ENCODE peak calls at places on chromosomes 1 and 21, in nine cellular contexts. A is stimulated activated CD8-positive, alpha-beta memory T cell treated with anti-CD3 and anti-CD28 coated beads, Interleukin-12 subunit alpha, Interleukin-12 subunit beta, amount 100 ng/mL, for 1 hour; W is GM12865; Q is NCI-H1105; N is posterior cingulate gyrus; Z is left colon; H is fibroblast of lung; C is tibial nerve; D is B cell. U is an unnamed sample.

GRCh38 chr1:230771773-230772354 is 24.7 kb downstream of the CAPN9 start:
- DNase-seq in A (no peak), W (no peak), Q (no peak), N (no peak), Z (no peak), H (no peak), C (no peak), D (no peak), U (no peak)

GRCh38 chr1:96723372-96723771 is 1.8 kb downstream of the PTBP2 start:
- DNase-seq in A (no peak), W (no peak), Q (no peak), N (no peak), Z (no peak), H (no peak), C (no peak), D (no peak), U (no peak)

GRCh38 chr1:39898648-39899603 is 2.8 kb downstream of the MYCL start:
- DNase-seq in A (no peak), W (peak), Q (peak), N (peak), Z (peak), H (peak), C (no peak), D (no peak), U (no peak)

GRCh38 chr21:34072145-34073031 is 990 bp upstream of the MRPS6 start:
- DNase-seq in A (no peak), W (no peak), Q (no peak), N (no peak), Z (no peak), H (no peak), C (peak), D (no peak), U (no peak)

GRCh38 chr1:55039342-55040082 is at the start of gene PCSK9:
- DNase-seq in A (no peak), W (no peak), Q (peak), N (no peak), Z (peak), H (peak), C (no peak), D (no peak), U (no peak)

GRCh38 chr1:61743716-61744620 is 1.7 kb downstream of the PATJ start:
- DNase-seq in A (no peak), W (no peak), Q (no peak), N (no peak), Z (peak), H (no peak), C (no peak), D (no peak), U (no peak)

GRCh38 chr21:36204980-36205379 is 48.4 kb downstream of the DOP1B start:
- DNase-seq in A (no peak), W (no peak), Q (no peak), N (no peak), Z (no peak), H (no peak), C (no peak), D (no peak), U (no peak)

GRCh38 chr1:205286335-205286950 is 35.1 kb downstream of the NUAK2 start:
- DNase-seq in A (no peak), W (peak), Q (no peak), N (no peak), Z (no peak), H (peak), C (no peak), D (peak), U (no peak)

GRCh38 chr1:3320246-3321152 is 134.0 kb upstream of the ARHGEF16 start:
- DNase-seq in A (no peak), W (no peak), Q (peak), N (no peak), Z (peak), H (no peak), C (no peak), D (no peak), U (no peak)

GRCh38 chr1:228454238-228454637 is 32.9 kb upstream of the RNF187 start:
- DNase-seq in A (no peak), W (no peak), Q (no peak), N (no peak), Z (no peak), H (no peak), C (no peak), D (no peak), U (no peak)

GRCh38 chr1:47160716-47161115 is 23.5 kb downstream of the CYP4A22 start:
- DNase-seq in A (no peak), W (no peak), Q (no peak), N (no peak), Z (no peak), H (no peak), C (no peak), D (no peak), U (no peak)

GRCh38 chr1:22662318-22662717 is 9.3 kb downstream of the C1QB start:
- DNase-seq in A (no peak), W (peak), Q (no peak), N (no peak), Z (no peak), H (no peak), C (peak), D (no peak), U (no peak)

GRCh38 chr1:76268341-76268740 is 193.8 kb downstream of the ST6GALNAC3 start:
- DNase-seq in A (no peak), W (no peak), Q (no peak), N (no peak), Z (no peak), H (peak), C (no peak), D (no peak), U (no peak)

GRCh38 chr1:201888282-201889033 is at the start of gene SHISA4:
- DNase-seq in A (no peak), W (no peak), Q (peak), N (peak), Z (peak), H (peak), C (peak), D (no peak), U (no peak)

GRCh38 chr1:38044224-38045215 is 2.1 kb downstream of the POU3F1 start:
- DNase-seq in A (no peak), W (no peak), Q (no peak), N (no peak), Z (no peak), H (peak), C (no peak), D (no peak), U (no peak)

GRCh38 chr1:116299248-116299647 is 73.8 kb upstream of the ATP1A1 start:
- DNase-seq in A (no peak), W (no peak), Q (no peak), N (no peak), Z (no peak), H (no peak), C (no peak), D (no peak), U (no peak)

U was measured in CMK.